ENCODE peak calls at places on chromosomes 4 and X, in seven cellular contexts. U is HT-29; I is A172; O is amniotic stem cell; C is AG20443; R is T-helper 2 cell; N is stimulated activated CD4-positive, alpha-beta T cell treated with anti-CD3 and anti-CD28 coated beads, Interleukin-2, amount 100 ng/mL, for 24 hours. Y is an unnamed sample.

GRCh38 chr4:145824469-145824868 is 114.2 kb downstream of the ZNF827 start:
- DNase-seq in I (no peak), O (no peak), C (no peak), N (no peak), R (no peak), U (no peak), Y (no peak)

GRCh38 chrX:140123446-140123845 is 158.1 kb upstream of the CXorf66 start:
- DNase-seq in U (peak; percentile 9), R (no peak), C (no peak), O (no peak), I (no peak), N (no peak), Y (no peak)

GRCh38 chr4:42865572-42866189 is 26.8 kb upstream of the GRXCR1 start:
- DNase-seq in O (peak; percentile 11), C (peak; percentile 48), I (peak; percentile 42), R (no peak), U (peak; percentile 76), N (peak; percentile 61), Y (peak; percentile 26)

GRCh38 chrX:130799393-130799792 is 103.6 kb downstream of the ENOX2 start:
- DNase-seq in U (no peak), C (no peak), R (no peak), I (no peak), O (no peak), N (no peak), Y (no peak)

GRCh38 chr4:113684534-113685091 is 76.9 kb downstream of the CAMK2D start:
- DNase-seq in O (peak; percentile 35), R (no peak), C (peak; percentile 67), N (peak; percentile 40), I (peak; percentile 24), U (peak; percentile 59), Y (no peak)

GRCh38 chr4:5979981-5980380 is 38.2 kb downstream of the C4orf50 start:
- DNase-seq in I (peak; percentile 55), C (peak; percentile 44), R (no peak), N (no peak), O (no peak), U (peak; percentile 33), Y (peak; percentile 9)

GRCh38 chr4:125303821-125304220 is 10.9 kb upstream of the FAT4 start:
- DNase-seq in U (no peak), O (no peak), I (no peak), R (no peak), C (no peak), N (no peak), Y (no peak)

GRCh38 chrX:38061335-38061734 is 55.0 kb downstream of the SYTL5 start:
- DNase-seq in I (peak; percentile 79), C (no peak), U (peak; percentile 48), R (no peak), N (no peak), O (no peak), Y (peak; percentile 33)

GRCh38 chr4:19278665-19279064 is 973.0 kb upstream of the SLIT2 start:
- DNase-seq in N (no peak), U (no peak), O (no peak), R (no peak), C (no peak), I (no peak), Y (no peak)

GRCh38 chr4:62896721-62897120 is 1512.5 kb downstream of the TECRL start:
- DNase-seq in I (no peak), C (no peak), O (no peak), R (no peak), U (no peak), N (no peak), Y (no peak)

GRCh38 chr4:73414936-73415271 is 10.8 kb downstream of the ALB start:
- DNase-seq in R (no peak), I (no peak), O (no peak), N (no peak), U (no peak), C (no peak), Y (no peak)

GRCh38 chr4:101328063-101328602 is 19.2 kb downstream of the PPP3CA start:
- DNase-seq in N (no peak), O (no peak), R (no peak), I (no peak), U (no peak), C (no peak), Y (no peak)

GRCh38 chrX:72025236-72025770 is 106.4 kb downstream of the RTL5 start:
- DNase-seq in O (no peak), C (no peak), I (no peak), R (no peak), U (no peak), N (no peak), Y (no peak)

GRCh38 chrX:149628280-149628679 is 3.3 kb downstream of the TMEM185A start:
- DNase-seq in I (no peak), U (no peak), R (no peak), N (no peak), C (no peak), O (no peak), Y (peak; percentile 61)

GRCh38 chrX:70979136-70979762 is 48.4 kb upstream of the SLC7A3 start:
- DNase-seq in I (peak; percentile 11), U (peak; percentile 43), N (no peak), R (no peak), O (peak; percentile 40), C (peak; percentile 59), Y (no peak)

GRCh38 chrX:84078991-84079390 is 109.0 kb downstream of the RPS6KA6 start:
- DNase-seq in I (no peak), O (no peak), C (no peak), R (no peak), U (no peak), N (no peak), Y (no peak)

Y was measured in RWPE1.